ENCODE peak calls at places on chromosomes 6 and 20, in eight cellular contexts. W, P, V, K, L, R, Z and U are unnamed samples.

GRCh38 chr20:51634257-51634656 is 91.7 kb upstream of the NFATC2 start:
- DNase-seq in W (no peak), P (no peak), V (no peak), K (peak; percentile 35), L (no peak), R (no peak), Z (no peak), U (no peak)

GRCh38 chr6:11160199-11160598 is 48.7 kb upstream of the ERVFRD-1 start:
- DNase-seq in W (no peak), P (no peak), V (no peak), K (peak; percentile 59), L (no peak), R (no peak), Z (no peak), U (no peak)

GRCh38 chr6:35967059-35967769 is 46.3 kb upstream of the SRPK1 start:
- DNase-seq in W (no peak), P (no peak), V (no peak), K (no peak), L (no peak), R (no peak), Z (no peak), U (no peak)

GRCh38 chr20:46990017-46990810 is 95.6 kb downstream of the EYA2 start:
- DNase-seq in W (peak; percentile 69), P (peak; percentile 6), V (peak; percentile 38), K (no peak), L (no peak), R (no peak), Z (no peak), U (no peak)

GRCh38 chr6:88377976-88378580 is 211.9 kb upstream of the CNR1 start:
- DNase-seq in W (no peak), P (no peak), V (no peak), K (no peak), L (no peak), R (no peak), Z (no peak), U (no peak)

GRCh38 chr6:114419175-114419574 is 76.4 kb upstream of the HS3ST5 start:
- DNase-seq in W (no peak), P (no peak), V (no peak), K (no peak), L (no peak), R (no peak), Z (peak; percentile 21), U (no peak)

GRCh38 chr20:48734104-48734749 is 93.6 kb downstream of the PREX1 start:
- DNase-seq in W (no peak), P (no peak), V (no peak), K (no peak), L (no peak), R (no peak), Z (no peak), U (no peak)

GRCh38 chr6:30685977-30686907 is at the start of gene PPP1R18:
- DNase-seq in W (peak; percentile 69), P (peak; percentile 64), V (peak; percentile 83), K (peak; percentile 63), L (peak; percentile 84), R (peak; percentile 77), Z (peak; percentile 81), U (peak; percentile 80)

GRCh38 chr6:161673026-161673425 is 399.2 kb upstream of the AGPAT4 start:
- DNase-seq in W (no peak), P (no peak), V (no peak), K (no peak), L (no peak), R (no peak), Z (no peak), U (no peak)

GRCh38 chr20:665276-665675 is 10.3 kb downstream of the SCRT2 start:
- DNase-seq in W (no peak), P (no peak), V (no peak), K (no peak), L (no peak), R (no peak), Z (no peak), U (no peak)

GRCh38 chr20:3115190-3116107 is 30.9 kb upstream of the AVP start:
- DNase-seq in W (no peak), P (peak; percentile 65), V (no peak), K (peak; percentile 61), L (peak; percentile 45), R (peak; percentile 70), Z (peak; percentile 32), U (no peak)

GRCh38 chr20:50794181-50794845 is 548 bp upstream of the BCAS4 start:
- DNase-seq in W (no peak), P (no peak), V (peak; percentile 50), K (no peak), L (no peak), R (no peak), Z (no peak), U (no peak)

GRCh38 chr20:20012517-20012916 is 4.6 kb upstream of the NAA20 start:
- DNase-seq in W (no peak), P (no peak), V (no peak), K (no peak), L (no peak), R (no peak), Z (no peak), U (no peak)

GRCh38 chr6:102114402-102114801 is 720.9 kb downstream of the GRIK2 start:
- DNase-seq in W (no peak), P (no peak), V (no peak), K (no peak), L (no peak), R (peak; percentile 37), Z (no peak), U (no peak)

GRCh38 chr6:129590408-129591022 is 119.5 kb downstream of the ARHGAP18 start:
- DNase-seq in W (no peak), P (peak; percentile 88), V (no peak), K (peak; percentile 93), L (no peak), R (no peak), Z (no peak), U (no peak)

GRCh38 chr20:37902504-37903313 is at the start of gene VSTM2L:
- DNase-seq in W (no peak), P (peak; percentile 74), V (no peak), K (peak; percentile 69), L (no peak), R (peak; percentile 38), Z (peak; percentile 36), U (peak; percentile 19)

GRCh38 chr6:125300992-125301434 is 754 bp downstream of the HDDC2 start:
- DNase-seq in W (no peak), P (peak; percentile 62), V (no peak), K (peak; percentile 29), L (no peak), R (no peak), Z (no peak), U (no peak)

GRCh38 chr6:117478853-117479231 is 3.6 kb upstream of the DCBLD1 start:
- DNase-seq in W (no peak), P (no peak), V (no peak), K (no peak), L (no peak), R (no peak), Z (no peak), U (no peak)

GRCh38 chr6:117480651-117481050 is 1.8 kb upstream of the DCBLD1 start:
- DNase-seq in W (no peak), P (no peak), V (no peak), K (no peak), L (no peak), R (no peak), Z (no peak), U (no peak)

GRCh38 chr6:117481926-117482239 is 591 bp upstream of the DCBLD1 start:
- DNase-seq in W (no peak), P (no peak), V (no peak), K (no peak), L (no peak), R (no peak), Z (no peak), U (peak; percentile 18)

GRCh38 chr6:117481278-117481925 is 1.1 kb upstream of the DCBLD1 start:
- DNase-seq in W (no peak), P (no peak), V (peak; percentile 62), K (no peak), L (no peak), R (no peak), Z (no peak), U (peak; percentile 26)

DNA sequence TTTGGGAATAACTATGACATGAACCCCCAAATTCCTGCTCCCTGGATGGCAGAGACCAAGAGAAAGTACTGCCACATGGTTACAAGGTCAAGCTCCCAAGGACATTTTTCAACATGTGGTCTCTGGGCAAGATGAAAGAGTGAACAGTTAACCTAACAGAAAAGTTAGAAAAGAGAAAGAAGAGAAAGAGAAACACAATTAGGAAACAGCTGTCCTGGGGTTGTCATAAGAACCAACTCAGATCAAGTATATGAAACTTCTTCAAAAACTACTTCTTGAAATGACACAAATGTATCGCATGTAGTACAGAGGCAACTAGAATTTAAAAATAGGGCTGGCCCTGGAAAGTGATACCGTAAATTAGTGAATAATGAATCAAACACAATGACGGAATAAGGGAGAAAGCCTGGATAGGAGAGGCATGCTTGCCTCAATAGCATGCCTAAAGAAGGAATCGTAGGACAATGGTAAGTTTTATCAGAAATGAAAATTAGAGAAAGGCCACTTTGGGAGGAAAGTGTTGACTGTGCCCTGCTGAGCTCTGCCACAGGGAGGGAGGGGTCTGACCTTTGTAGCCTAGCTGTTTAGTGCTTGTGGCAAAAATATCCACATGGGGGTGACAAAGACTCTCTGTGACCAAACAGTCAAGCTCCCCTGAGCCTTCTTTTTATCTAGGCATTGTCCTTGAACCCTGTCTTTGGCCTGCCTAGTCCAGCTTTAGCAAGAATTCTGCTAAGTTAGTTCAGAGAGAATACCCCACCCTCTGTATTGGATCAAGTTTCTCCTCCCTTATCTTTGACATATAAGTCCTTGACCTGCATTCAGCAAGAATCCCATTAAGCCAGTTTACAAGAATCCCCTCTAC is 4.3 kb upstream of the DCBLD1 start:
- DNase-seq in W (no peak), P (no peak), V (no peak), K (peak; percentile 40), L (no peak), R (peak; percentile 20), Z (no peak), U (no peak)
- TF ChIP-seq CTCF in W (no peak), P (peak; percentile 10), V (no peak), K (peak; percentile 33), L (no peak), R (peak; percentile 46), Z (peak; percentile 45), U (no peak)

GRCh38 chr20:17875981-17876385 is 92.6 kb downstream of the SNX5 start:
- DNase-seq in W (no peak), P (no peak), V (peak; percentile 48), K (peak; percentile 26), L (peak; percentile 53), R (peak; percentile 78), Z (no peak), U (no peak)
- TF ChIP-seq CTCF in W (no peak), P (no peak), V (no peak), K (no peak), L (no peak), R (no peak), Z (no peak), U (no peak)

GRCh38 chr20:25696384-25697131 is at the start of gene ZNF337:
- DNase-seq in W (peak; percentile 91), P (peak; percentile 91), V (peak; percentile 96), K (peak; percentile 92), L (peak; percentile 96), R (peak; percentile 96), Z (peak; percentile 96), U (peak; percentile 94)
- TF ChIP-seq CTCF in W (no peak), P (no peak), V (no peak), K (no peak), L (no peak), R (no peak), Z (peak; percentile 17), U (no peak)

DNA sequence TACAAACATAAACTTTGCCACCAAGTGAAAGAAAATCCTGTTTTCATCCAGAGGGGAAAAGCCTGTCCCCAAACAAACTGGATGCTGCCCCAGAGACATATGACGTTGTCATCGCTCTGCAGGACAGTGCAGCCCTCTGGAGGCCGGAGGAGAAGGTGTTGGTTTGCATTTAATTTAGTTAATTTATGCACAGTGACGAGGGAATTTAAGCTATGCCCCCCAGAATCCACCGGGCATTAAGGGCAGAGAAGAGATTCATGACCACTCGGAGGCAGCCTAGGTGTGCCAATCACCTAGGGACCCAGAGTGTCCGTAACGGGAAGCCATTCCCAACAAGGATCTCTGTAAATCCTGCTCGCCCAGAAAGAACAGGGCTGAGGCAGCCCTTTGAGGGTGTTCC is 45.1 kb downstream of the NINL start:
- DNase-seq in W (no peak), P (no peak), V (no peak), K (peak; percentile 43), L (no peak), R (no peak), Z (no peak), U (peak; percentile 14)
- TF ChIP-seq CTCF in W (peak; percentile 9), P (peak; percentile 59), V (no peak), K (peak; percentile 52), L (peak; percentile 14), R (peak; percentile 5), Z (peak; percentile 58), U (no peak)